ENCODE peak calls at places on chromosome 2, in eight cellular contexts. O, P, N, F, B, C, W and D are unnamed samples.

GRCh38 chr2:62038980-62039771 is 133.7 kb downstream of the COMMD1 start:
- DNase-seq in O (peak; percentile 33), P (peak; percentile 55), N (peak; percentile 61), F (no peak), B (peak; percentile 65), C (no peak), W (no peak), D (no peak)

GRCh38 chr2:237199577-237199976 is 113.9 kb downstream of the COPS8 start:
- DNase-seq in O (no peak), P (no peak), N (no peak), F (no peak), B (no peak), C (peak; percentile 69), W (no peak), D (peak; percentile 37)

GRCh38 chr2:68429311-68429826 is 37.7 kb downstream of the FBXO48 start:
- DNase-seq in O (no peak), P (no peak), N (no peak), F (no peak), B (no peak), C (no peak), W (no peak), D (no peak)

GRCh38 chr2:217047209-217047998 is 187.5 kb upstream of the TNP1 start:
- DNase-seq in O (no peak), P (peak; percentile 85), N (peak; percentile 20), F (no peak), B (no peak), C (no peak), W (no peak), D (no peak)

GRCh38 chr2:79721966-79722365 is 209.1 kb downstream of the CTNNA2 start:
- DNase-seq in O (no peak), P (peak; percentile 67), N (no peak), F (no peak), B (no peak), C (no peak), W (no peak), D (no peak)

GRCh38 chr2:234256516-234256915 is 206.0 kb downstream of the SPP2 start:
- DNase-seq in O (no peak), P (no peak), N (no peak), F (no peak), B (no peak), C (peak; percentile 83), W (no peak), D (no peak)

GRCh38 chr2:60549250-60550150 is 4.0 kb downstream of the BCL11A start:
- DNase-seq in O (no peak), P (no peak), N (no peak), F (no peak), B (peak; percentile 58), C (peak; percentile 85), W (no peak), D (peak; percentile 70)

GRCh38 chr2:164778723-164779122 is 62.9 kb downstream of the COBLL1 start:
- DNase-seq in O (no peak), P (no peak), N (peak; percentile 7), F (no peak), B (no peak), C (no peak), W (no peak), D (no peak)

GRCh38 chr2:40896358-40896757 is 444.5 kb upstream of the SLC8A1 start:
- DNase-seq in O (no peak), P (no peak), N (no peak), F (no peak), B (no peak), C (no peak), W (no peak), D (no peak)

GRCh38 chr2:206443735-206444527 is 599 bp downstream of the ADAM23 start:
- DNase-seq in O (peak; percentile 46), P (peak; percentile 22), N (peak; percentile 29), F (no peak), B (peak; percentile 4), C (peak; percentile 77), W (peak; percentile 12), D (no peak)

GRCh38 chr2:105517814-105518705 is 119.2 kb upstream of the FHL2 start:
- DNase-seq in O (no peak), P (no peak), N (peak; percentile 98), F (no peak), B (no peak), C (no peak), W (no peak), D (no peak)

GRCh38 chr2:157158111-157158510 is 99.4 kb upstream of the GALNT5 start:
- DNase-seq in O (no peak), P (peak; percentile 82), N (no peak), F (no peak), B (no peak), C (no peak), W (no peak), D (no peak)